ENCODE peak calls at places on chromosomes 13 and 19, in four cellular contexts. One of them, this sample, is unnamed.

GRCh38 chr13:23695711-23696512 is 125.7 kb downstream of the TNFRSF19 start:
- DNase-seq in suprapubic skin: no peak
- DNase-seq in colonic mucosa: peak; percentile 34
- DNase-seq in RWPE2: no peak
- DNase-seq in this sample: no peak

GRCh38 chr13:78660130-78660857 is 1.3 kb upstream of the OBI1 start:
- DNase-seq in suprapubic skin: no peak
- DNase-seq in colonic mucosa: no peak
- DNase-seq in RWPE2: no peak
- DNase-seq in this sample: peak; percentile 20

GRCh38 chr19:10699650-10700335 is 1.4 kb upstream of the QTRT1 start:
- DNase-seq in suprapubic skin: no peak
- DNase-seq in colonic mucosa: peak; percentile 76
- DNase-seq in RWPE2: no peak
- DNase-seq in this sample: peak; percentile 65

GRCh38 chr13:81917829-81918228 is 1576.9 kb upstream of the SPRY2 start:
- DNase-seq in suprapubic skin: no peak
- DNase-seq in colonic mucosa: no peak
- DNase-seq in RWPE2: no peak
- DNase-seq in this sample: no peak

GRCh38 chr13:91381371-91381770 is 17.1 kb upstream of the GPC5 start:
- DNase-seq in suprapubic skin: no peak
- DNase-seq in colonic mucosa: no peak
- DNase-seq in RWPE2: no peak
- DNase-seq in this sample: no peak

GRCh38 chr19:18205180-18205915 is 1.5 kb upstream of the RAB3A start:
- DNase-seq in suprapubic skin: peak; percentile 92
- DNase-seq in colonic mucosa: peak; percentile 80
- DNase-seq in RWPE2: no peak
- DNase-seq in this sample: peak; percentile 80

GRCh38 chr13:26949701-26950345 is 189.2 kb upstream of the GPR12 start:
- DNase-seq in suprapubic skin: peak; percentile 11
- DNase-seq in colonic mucosa: no peak
- DNase-seq in RWPE2: no peak
- DNase-seq in this sample: no peak

GRCh38 chr13:100808848-100809247 is 134.3 kb upstream of the TMTC4 start:
- DNase-seq in suprapubic skin: no peak
- DNase-seq in colonic mucosa: no peak
- DNase-seq in RWPE2: no peak
- DNase-seq in this sample: no peak

GRCh38 chr19:10450853-10451609 is 30.7 kb downstream of the PDE4A start:
- DNase-seq in suprapubic skin: no peak
- DNase-seq in colonic mucosa: peak; percentile 93
- DNase-seq in RWPE2: no peak
- DNase-seq in this sample: no peak

GRCh38 chr19:46480409-46480808 is 9.0 kb upstream of the PNMA8A start:
- DNase-seq in suprapubic skin: no peak
- DNase-seq in colonic mucosa: no peak
- DNase-seq in RWPE2: no peak
- DNase-seq in this sample: no peak

GRCh38 chr13:59721889-59722579 is 441.7 kb downstream of the DIAPH3 start:
- DNase-seq in suprapubic skin: no peak
- DNase-seq in colonic mucosa: no peak
- DNase-seq in RWPE2: no peak
- DNase-seq in this sample: no peak

GRCh38 chr19:57171551-57172081 is 4.3 kb upstream of the DUXA start:
- DNase-seq in suprapubic skin: no peak
- DNase-seq in colonic mucosa: peak; percentile 32
- DNase-seq in RWPE2: no peak
- DNase-seq in this sample: peak; percentile 74

GRCh38 chr19:7554990-7555864 is 19.7 kb downstream of the PNPLA6 start:
- DNase-seq in suprapubic skin: no peak
- DNase-seq in colonic mucosa: peak; percentile 68
- DNase-seq in RWPE2: peak; percentile 59
- DNase-seq in this sample: no peak

GRCh38 chr13:98824376-98825160 is 72.1 kb upstream of the SLC15A1 start:
- DNase-seq in suprapubic skin: no peak
- DNase-seq in colonic mucosa: no peak
- DNase-seq in RWPE2: no peak
- DNase-seq in this sample: no peak

GRCh38 chr13:82720961-82721360 is 1161.3 kb downstream of the SLITRK1 start:
- DNase-seq in suprapubic skin: no peak
- DNase-seq in colonic mucosa: no peak
- DNase-seq in RWPE2: no peak
- DNase-seq in this sample: no peak

GRCh38 chr19:38852231-38853044 is 2.7 kb upstream of the HNRNPL start:
- DNase-seq in suprapubic skin: peak; percentile 86
- DNase-seq in colonic mucosa: peak; percentile 75
- DNase-seq in RWPE2: no peak
- DNase-seq in this sample: peak; percentile 67

DNA sequence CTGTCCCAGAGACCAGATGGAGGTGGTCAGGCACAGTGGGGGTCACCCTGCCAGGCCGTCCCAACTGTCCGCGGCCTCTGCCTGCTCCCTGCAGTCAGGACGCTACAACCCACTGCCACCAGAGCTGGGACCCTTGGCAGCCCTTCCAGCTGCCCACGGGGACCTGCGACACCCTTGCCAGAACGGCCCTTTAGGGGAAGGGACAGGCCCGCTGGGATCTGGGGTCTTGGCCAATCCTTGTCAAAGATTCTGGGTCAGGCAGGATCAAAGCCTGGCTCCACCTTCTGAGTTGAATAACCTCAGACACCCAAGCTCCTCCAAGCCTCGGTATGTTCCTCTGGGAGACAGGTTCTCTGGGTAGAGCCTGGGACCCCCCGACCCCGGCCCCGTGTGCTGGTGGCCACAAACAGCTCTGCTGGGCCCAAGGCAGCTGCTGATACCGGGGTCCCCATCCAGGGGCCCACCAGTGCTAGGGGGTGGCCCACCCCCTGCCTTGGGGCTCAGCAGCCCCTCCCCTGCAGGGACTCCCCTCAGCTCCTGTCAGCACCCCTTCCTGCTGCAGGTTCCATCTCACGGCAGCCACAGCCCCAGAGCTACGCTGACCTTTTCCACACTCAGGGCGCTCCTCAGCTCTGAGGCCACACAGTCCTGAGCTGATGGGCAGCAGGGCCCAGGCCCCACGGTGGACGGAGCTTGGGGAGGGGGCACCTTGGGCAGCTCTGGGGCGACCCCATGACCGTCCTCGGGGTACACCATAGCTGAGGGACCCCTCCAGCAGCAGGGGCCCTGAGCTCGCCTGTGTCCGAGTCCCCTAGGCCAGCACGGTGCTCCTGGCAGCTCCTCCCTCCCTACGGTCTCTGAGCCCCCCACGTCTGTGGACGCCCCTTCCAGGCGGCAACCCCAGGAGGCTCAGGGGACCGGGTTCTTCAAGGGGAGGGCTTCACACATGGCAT is 18.4 kb downstream of the SBNO2 start:
- DNase-seq in suprapubic skin: no peak
- DNase-seq in colonic mucosa: no peak
- DNase-seq in RWPE2: no peak
- DNase-seq in this sample: peak; percentile 35
- H3K27ac ChIP-seq in suprapubic skin: peak overlapping the region; percentile 86
- H3K27ac ChIP-seq in colonic mucosa: peak overlapping the region; percentile 91
- H3K27ac ChIP-seq in RWPE2: peak overlapping the region; percentile 81
- H3K27ac ChIP-seq in this sample: peak overlapping the region; percentile 99

GRCh38 chr19:4059931-4060620 is 6.6 kb downstream of the ZBTB7A start:
- DNase-seq in suprapubic skin: peak; percentile 88
- DNase-seq in colonic mucosa: peak; percentile 90
- DNase-seq in RWPE2: peak; percentile 83
- DNase-seq in this sample: no peak

GRCh38 chr19:4060621-4061177 is 6.0 kb downstream of the ZBTB7A start:
- DNase-seq in suprapubic skin: no peak
- DNase-seq in colonic mucosa: peak; percentile 58
- DNase-seq in RWPE2: no peak
- DNase-seq in this sample: no peak

GRCh38 chr19:4058696-4059492 is 7.8 kb downstream of the ZBTB7A start:
- DNase-seq in suprapubic skin: no peak
- DNase-seq in colonic mucosa: peak; percentile 51
- DNase-seq in RWPE2: peak; percentile 61
- DNase-seq in this sample: no peak

GRCh38 chr19:4059493-4059880 is 7.2 kb downstream of the ZBTB7A start:
- DNase-seq in suprapubic skin: no peak
- DNase-seq in colonic mucosa: peak; percentile 86
- DNase-seq in RWPE2: no peak
- DNase-seq in this sample: no peak

DNA sequence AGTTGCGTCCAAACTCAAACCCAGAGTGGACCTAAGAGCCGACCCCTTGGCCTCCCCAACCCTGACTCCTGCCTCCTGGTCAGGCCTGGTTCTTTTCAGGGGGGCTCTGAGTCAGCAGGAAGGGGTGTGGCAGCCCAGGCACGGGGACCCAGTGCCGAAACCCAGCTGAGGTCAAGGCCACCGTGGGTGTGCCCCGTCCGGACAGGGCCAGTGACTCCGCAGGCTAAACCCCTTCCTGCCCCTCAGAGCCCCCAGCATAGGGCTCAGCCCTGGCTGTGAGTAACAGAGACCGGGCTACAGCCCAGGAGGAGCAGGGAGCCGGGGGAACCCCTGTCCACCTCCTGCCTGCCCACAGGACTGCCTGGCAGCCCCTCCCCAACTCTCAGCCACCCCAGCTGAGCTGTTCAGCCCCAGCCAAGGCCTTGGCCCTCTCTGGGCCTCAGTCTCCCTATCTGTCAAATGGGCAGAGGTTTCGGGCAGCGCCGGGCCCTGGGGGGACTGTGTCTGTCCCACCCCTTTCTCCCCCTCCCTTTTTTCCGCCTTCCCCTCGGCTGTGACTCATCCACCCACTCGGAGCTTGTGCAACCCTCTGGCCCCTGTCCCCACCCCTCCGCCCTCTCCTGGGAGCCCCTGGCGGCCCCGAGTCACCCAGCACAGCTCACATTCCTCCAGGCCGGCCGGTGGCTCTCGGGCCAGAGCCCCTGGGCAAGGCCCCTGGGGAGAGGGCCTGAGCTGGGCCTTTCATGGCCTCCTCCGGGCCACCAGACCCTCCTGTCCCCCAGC is 8.6 kb downstream of the ZBTB7A start:
- DNase-seq in suprapubic skin: peak; percentile 95
- DNase-seq in colonic mucosa: peak; percentile 84
- DNase-seq in RWPE2: peak; percentile 87
- DNase-seq in this sample: peak; percentile 91
- H3K27ac ChIP-seq in suprapubic skin: peak overlapping the region; percentile 86
- H3K27ac ChIP-seq in colonic mucosa: peak overlapping the region; percentile 99
- H3K27ac ChIP-seq in RWPE2: peak overlapping the region; percentile 90
- H3K27ac ChIP-seq in this sample: peak overlapping the region; percentile 90

GRCh38 chr19:13045812-13046211 is 50.5 kb downstream of the NFIX start:
- DNase-seq in suprapubic skin: no peak
- DNase-seq in colonic mucosa: no peak
- DNase-seq in RWPE2: no peak
- DNase-seq in this sample: no peak
- H3K27ac ChIP-seq in suprapubic skin: peak overlapping the region; percentile 68
- H3K27ac ChIP-seq in colonic mucosa: no peak overlapping the region
- H3K27ac ChIP-seq in RWPE2: no peak overlapping the region
- H3K27ac ChIP-seq in this sample: no peak overlapping the region

GRCh38 chr19:48254529-48254970 is 1.2 kb downstream of the CARD8 start:
- DNase-seq in suprapubic skin: no peak
- DNase-seq in colonic mucosa: no peak
- DNase-seq in RWPE2: no peak
- DNase-seq in this sample: no peak

GRCh38 chr19:48250290-48251025 is 5.3 kb downstream of the CARD8 start:
- DNase-seq in suprapubic skin: no peak
- DNase-seq in colonic mucosa: no peak
- DNase-seq in RWPE2: no peak
- DNase-seq in this sample: no peak

GRCh38 chr19:48252625-48253024 is 3.1 kb downstream of the CARD8 start:
- DNase-seq in suprapubic skin: no peak
- DNase-seq in colonic mucosa: no peak
- DNase-seq in RWPE2: no peak
- DNase-seq in this sample: no peak

GRCh38 chr19:48255376-48256303 is at the start of gene CARD8:
- DNase-seq in suprapubic skin: peak; percentile 85
- DNase-seq in colonic mucosa: peak; percentile 86
- DNase-seq in RWPE2: peak; percentile 72
- DNase-seq in this sample: peak; percentile 89

GRCh38 chr19:48253999-48254398 is 1.7 kb downstream of the CARD8 start:
- DNase-seq in suprapubic skin: no peak
- DNase-seq in colonic mucosa: no peak
- DNase-seq in RWPE2: no peak
- DNase-seq in this sample: no peak
- H3K27ac ChIP-seq in suprapubic skin: no peak overlapping the region
- H3K27ac ChIP-seq in colonic mucosa: no peak overlapping the region
- H3K27ac ChIP-seq in RWPE2: no peak overlapping the region
- H3K27ac ChIP-seq in this sample: no peak overlapping the region

GRCh38 chr13:67232384-67232783 is 2.2 kb upstream of the PCDH9 start:
- DNase-seq in suprapubic skin: no peak
- DNase-seq in colonic mucosa: no peak
- DNase-seq in RWPE2: no peak
- DNase-seq in this sample: no peak
- H3K27ac ChIP-seq in suprapubic skin: no peak overlapping the region
- H3K27ac ChIP-seq in colonic mucosa: no peak overlapping the region
- H3K27ac ChIP-seq in RWPE2: no peak overlapping the region
- H3K27ac ChIP-seq in this sample: peak overlapping the region; percentile 41